ENCODE peak calls at places on chromosomes 16 and 17, in four cellular contexts. N is omental fat pad, P is stomach, X is GM13976. S is an unnamed sample.

GRCh38 chr16:48534601-48535340 is 75.2 kb downstream of the N4BP1 start:
- DNase-seq in N (no peak), X (peak), P (no peak), S (no peak)

GRCh38 chr17:4648741-4649140 is 7.3 kb upstream of the ALOX15 start:
- DNase-seq in P (no peak), X (no peak), N (no peak), S (no peak)

GRCh38 chr17:45149669-45150603 is 1.7 kb downstream of the HEXIM1 start:
- DNase-seq in X (no peak), N (no peak), P (peak), S (no peak)

GRCh38 chr16:2912330-2913199 is 834 bp downstream of the FLYWCH1 start:
- DNase-seq in P (peak), N (no peak), X (no peak), S (no peak)

GRCh38 chr16:88317619-88317977 is 65.2 kb upstream of the ZNF469 start:
- DNase-seq in X (no peak), P (no peak), N (no peak), S (no peak)

GRCh38 chr16:11742041-11742535 is 569 bp downstream of the TXNDC11 start:
- DNase-seq in X (peak), N (no peak), P (peak), S (no peak)

GRCh38 chr17:48024149-48025039 is 13.2 kb downstream of the COPZ2 start:
- DNase-seq in X (peak), N (no peak), P (peak), S (no peak)

GRCh38 chr16:17977260-17977659 is 359.3 kb downstream of the NPIPA8 start:
- DNase-seq in N (no peak), X (no peak), P (no peak), S (no peak)

GRCh38 chr16:3401719-3402397 is 843 bp downstream of the ZNF174 start:
- DNase-seq in N (no peak), P (no peak), X (peak), S (no peak)

GRCh38 chr16:83717814-83718213 is 90.0 kb upstream of the HSBP1 start:
- DNase-seq in X (no peak), N (no peak), P (no peak), S (no peak)

GRCh38 chr17:13346996-13347762 is 254.6 kb downstream of the HS3ST3A1 start:
- DNase-seq in P (no peak), X (no peak), N (no peak), S (no peak)

GRCh38 chr16:27446721-27447120 is 44.7 kb downstream of the IL21R start:
- DNase-seq in P (no peak), X (no peak), N (no peak), S (no peak)

GRCh38 chr17:14373587-14374259 is 72.8 kb downstream of the HS3ST3B1 start:
- DNase-seq in X (no peak), P (no peak), N (no peak), S (no peak)

GRCh38 chr17:65035704-65036103 is 20.8 kb downstream of the GNA13 start:
- DNase-seq in N (no peak), P (no peak), X (no peak), S (no peak)

GRCh38 chr16:15874745-15875314 is 13.6 kb downstream of the CEP20 start:
- DNase-seq in N (no peak), X (no peak), P (peak), S (no peak)

GRCh38 chr16:86665319-86665675 is 86.9 kb downstream of the FOXL1 start:
- DNase-seq in N (no peak), P (no peak), X (no peak), S (no peak)

GRCh38 chr17:80030730-80031410 is 4.8 kb downstream of the TBC1D16 start:
- DNase-seq in P (peak), X (no peak), N (no peak), S (no peak)

GRCh38 chr17:36602924-36603384 is 1.6 kb downstream of the MRM1 start:
- DNase-seq in X (peak), P (peak), N (peak), S (no peak)

GRCh38 chr16:69399361-69399760 is 13.6 kb upstream of the TERF2 start:
- DNase-seq in N (no peak), P (no peak), X (no peak), S (no peak)

GRCh38 chr17:78675316-78675616 is 98.1 kb upstream of the DNAH17 start:
- DNase-seq in P (no peak), X (no peak), N (no peak), S (no peak)

GRCh38 chr17:65324977-65325376 is 187.8 kb downstream of the RGS9 start:
- DNase-seq in P (no peak), X (no peak), N (no peak), S (no peak)

GRCh38 chr16:50247906-50248608 is 18.3 kb upstream of the ADCY7 start:
- DNase-seq in X (no peak), P (no peak), N (no peak), S (peak)

GRCh38 chr16:50246299-50247122 is 19.8 kb upstream of the ADCY7 start:
- DNase-seq in P (no peak), X (peak), N (no peak), S (no peak)

GRCh38 chr16:50251375-50252081 is 14.8 kb upstream of the ADCY7 start:
- DNase-seq in N (no peak), P (no peak), X (no peak), S (peak)

GRCh38 chr16:50247123-50247905 is 19.0 kb upstream of the ADCY7 start:
- DNase-seq in N (no peak), X (no peak), P (no peak), S (no peak)

DNA sequence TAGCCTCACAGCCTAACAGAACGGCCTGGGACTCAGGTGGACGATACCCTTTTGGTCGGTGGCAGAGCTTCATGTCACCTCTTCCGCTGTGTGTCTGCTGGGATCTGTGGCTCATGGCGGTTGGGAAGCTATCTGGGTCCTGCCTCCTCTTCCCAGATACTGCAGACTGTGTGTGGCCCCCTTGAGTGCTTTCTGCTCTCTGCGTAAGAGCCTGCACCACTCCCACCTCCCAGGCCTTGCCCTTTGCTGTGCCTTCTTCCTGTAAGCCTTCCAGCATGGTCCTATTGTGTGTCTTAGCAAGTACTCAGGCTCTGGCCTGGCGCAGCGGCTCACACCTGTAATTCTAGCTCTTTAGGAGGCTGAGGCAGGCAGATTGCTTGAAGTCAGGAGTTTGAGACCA is 17.5 kb upstream of the ADCY7 start:
- DNase-seq in X (no peak), N (no peak), P (no peak), S (peak)
- TF ChIP-seq CTCF in X (no peak), N (no peak), P (no peak), S (no peak)

GRCh38 chr16:89370081-89370511 is 120.3 kb downstream of the ANKRD11 start:
- DNase-seq in X (no peak), P (no peak), N (no peak), S (no peak)
- TF ChIP-seq CTCF in X (no peak), P (no peak), N (no peak), S (no peak)

DNA sequence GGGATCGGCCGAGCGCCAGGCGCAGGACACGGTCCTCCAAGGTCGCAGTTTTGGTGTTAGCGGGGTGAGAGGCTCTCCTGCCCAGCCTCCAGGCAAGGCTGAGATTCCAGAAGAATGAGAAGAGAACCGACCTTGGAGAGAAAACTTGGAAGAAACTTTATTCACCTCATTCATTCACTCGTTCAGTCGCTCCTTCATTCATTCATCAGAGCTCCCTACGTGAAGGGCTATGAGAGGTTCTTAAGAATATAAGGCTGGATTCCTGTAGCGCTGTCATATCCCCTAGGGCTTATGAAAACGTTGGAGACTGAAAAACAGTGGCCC is 991 bp upstream of the MYH10 start:
- DNase-seq in P (no peak), N (no peak), X (no peak), S (no peak)
- TF ChIP-seq CTCF in P (no peak), N (no peak), X (no peak), S (no peak)

GRCh38 chr17:81258292-81258691 is 19.2 kb downstream of the NDUFAF8 start:
- DNase-seq in N (no peak), P (no peak), X (no peak), S (no peak)
- TF ChIP-seq CTCF in N (no peak), P (no peak), X (no peak), S (no peak)

GRCh38 chr17:74785096-74785980 is 9.2 kb upstream of the NAT9 start:
- DNase-seq in N (no peak), X (no peak), P (no peak), S (no peak)
- TF ChIP-seq CTCF in N (no peak), X (no peak), P (no peak), S (peak)

GRCh38 chr16:70467113-70467512 is 12.7 kb downstream of the FCSK start:
- DNase-seq in X (no peak), N (no peak), P (no peak), S (no peak)
- TF ChIP-seq CTCF in X (peak), N (no peak), P (no peak), S (no peak)

GRCh38 chr17:58541249-58541648 is 26.8 kb upstream of the MTMR4 start:
- DNase-seq in X (peak), N (no peak), P (no peak), S (no peak)
- TF ChIP-seq CTCF in X (peak), N (no peak), P (no peak), S (peak)

GRCh38 chr17:46193246-46193625 is at the start of gene KANSL1:
- DNase-seq in N (peak), P (peak), X (peak), S (peak)

GRCh38 chr17:46194393-46195216 is 1.4 kb upstream of the KANSL1 start:
- DNase-seq in N (no peak), X (peak), P (no peak), S (no peak)

GRCh38 chr17:46193626-46194392 is 580 bp upstream of the KANSL1 start:
- DNase-seq in P (peak), N (peak), X (peak), S (peak)

GRCh38 chr17:46195939-46196338 is 2.7 kb upstream of the KANSL1 start:
- DNase-seq in N (no peak), P (no peak), X (no peak), S (no peak)

DNA sequence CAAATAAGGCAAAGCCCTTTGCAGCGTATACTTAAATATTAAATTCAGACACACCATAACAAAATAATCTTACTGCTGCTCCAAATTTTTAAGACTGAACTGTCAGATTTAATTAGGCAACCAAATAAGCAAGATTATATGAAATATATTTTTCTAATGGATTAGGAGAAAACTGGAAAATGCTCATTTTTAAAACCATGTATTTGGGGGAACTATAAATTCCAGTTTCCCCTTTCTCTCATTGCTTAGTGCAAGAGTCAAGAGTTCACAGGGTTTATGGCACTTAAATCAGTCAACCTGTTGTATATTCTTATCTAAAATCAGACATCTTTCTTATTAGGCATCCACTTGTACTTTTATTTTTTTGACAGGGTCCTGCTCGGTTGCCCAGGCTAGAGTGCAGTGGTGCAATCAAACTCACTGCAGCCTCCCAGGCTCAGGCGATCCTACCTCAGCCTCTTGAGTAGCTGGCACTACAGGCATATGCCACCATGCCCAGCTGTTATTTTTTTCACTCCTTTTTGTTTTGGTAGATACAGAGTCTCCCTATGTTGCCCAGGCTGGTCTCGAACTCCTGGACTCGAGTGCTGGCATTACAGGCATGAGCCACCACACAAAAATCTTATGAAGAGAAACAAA is 2.1 kb upstream of the KANSL1 start:
- DNase-seq in X (no peak), N (no peak), P (no peak), S (no peak)
- TF ChIP-seq CTCF in X (no peak), N (no peak), P (no peak), S (no peak)